ENCODE peak calls at places on chromosomes 13 and 19, in nine cellular contexts. One of them, this sample, is unnamed.

GRCh38 chr13:102708991-102709390 is 14.1 kb upstream of the METTL21C start:
- DNase-seq in endodermal cell: no peak
- DNase-seq in transverse colon: no peak
- DNase-seq in left ventricle myocardium inferior: no peak
- DNase-seq in pancreas: no peak
- DNase-seq in mammary epithelial cell: no peak
- DNase-seq in AG04450: no peak
- DNase-seq in IMR-90: no peak
- DNase-seq in HepG2: no peak
- DNase-seq in this sample: no peak

GRCh38 chr13:43529796-43530195 is 257.0 kb downstream of the ENOX1 start:
- DNase-seq in transverse colon: no peak
- DNase-seq in IMR-90: no peak
- DNase-seq in HepG2: no peak
- DNase-seq in pancreas: no peak
- DNase-seq in mammary epithelial cell: peak; percentile 62
- DNase-seq in endodermal cell: no peak
- DNase-seq in AG04450: no peak
- DNase-seq in left ventricle myocardium inferior: no peak
- DNase-seq in this sample: no peak

GRCh38 chr13:48636550-48636949 is 17.2 kb upstream of the CYSLTR2 start:
- DNase-seq in endodermal cell: no peak
- DNase-seq in transverse colon: no peak
- DNase-seq in mammary epithelial cell: peak; percentile 64
- DNase-seq in AG04450: no peak
- DNase-seq in pancreas: no peak
- DNase-seq in left ventricle myocardium inferior: no peak
- DNase-seq in IMR-90: peak; percentile 31
- DNase-seq in HepG2: no peak
- DNase-seq in this sample: peak; percentile 88

GRCh38 chr19:53545271-53546065 is 7.5 kb downstream of the ZNF331 start:
- DNase-seq in left ventricle myocardium inferior: no peak
- DNase-seq in endodermal cell: peak; percentile 51
- DNase-seq in HepG2: no peak
- DNase-seq in pancreas: no peak
- DNase-seq in AG04450: no peak
- DNase-seq in mammary epithelial cell: no peak
- DNase-seq in transverse colon: no peak
- DNase-seq in IMR-90: peak; percentile 80
- DNase-seq in this sample: peak; percentile 55

GRCh38 chr19:15200575-15201364 is at the start of gene NOTCH3:
- DNase-seq in HepG2: no peak
- DNase-seq in mammary epithelial cell: no peak
- DNase-seq in left ventricle myocardium inferior: no peak
- DNase-seq in IMR-90: no peak
- DNase-seq in pancreas: peak; percentile 27
- DNase-seq in endodermal cell: peak; percentile 82
- DNase-seq in AG04450: no peak
- DNase-seq in transverse colon: no peak
- DNase-seq in this sample: no peak

GRCh38 chr19:55005684-55006488 is 32.2 kb downstream of the GP6 start:
- DNase-seq in IMR-90: no peak
- DNase-seq in left ventricle myocardium inferior: no peak
- DNase-seq in mammary epithelial cell: peak; percentile 87
- DNase-seq in transverse colon: no peak
- DNase-seq in pancreas: peak; percentile 47
- DNase-seq in HepG2: peak; percentile 12
- DNase-seq in endodermal cell: peak; percentile 88
- DNase-seq in AG04450: no peak
- DNase-seq in this sample: peak; percentile 37

GRCh38 chr13:50574731-50575130 is 268.8 kb downstream of the DLEU7 start:
- DNase-seq in IMR-90: no peak
- DNase-seq in mammary epithelial cell: no peak
- DNase-seq in transverse colon: no peak
- DNase-seq in HepG2: no peak
- DNase-seq in left ventricle myocardium inferior: no peak
- DNase-seq in AG04450: no peak
- DNase-seq in endodermal cell: no peak
- DNase-seq in pancreas: no peak
- DNase-seq in this sample: peak; percentile 68

GRCh38 chr13:113452942-113453901 is at the start of gene ADPRHL1:
- DNase-seq in mammary epithelial cell: no peak
- DNase-seq in pancreas: no peak
- DNase-seq in endodermal cell: no peak
- DNase-seq in transverse colon: no peak
- DNase-seq in IMR-90: no peak
- DNase-seq in HepG2: no peak
- DNase-seq in AG04450: no peak
- DNase-seq in left ventricle myocardium inferior: peak; percentile 72
- DNase-seq in this sample: no peak

GRCh38 chr13:30743319-30744055 is 8.1 kb downstream of the ALOX5AP start:
- DNase-seq in transverse colon: peak; percentile 37
- DNase-seq in left ventricle myocardium inferior: no peak
- DNase-seq in mammary epithelial cell: peak; percentile 95
- DNase-seq in endodermal cell: no peak
- DNase-seq in pancreas: no peak
- DNase-seq in IMR-90: peak; percentile 99
- DNase-seq in HepG2: peak; percentile 10
- DNase-seq in AG04450: peak; percentile 93
- DNase-seq in this sample: peak; percentile 99

GRCh38 chr13:43300817-43301216 is 277.4 kb downstream of the DNAJC15 start:
- DNase-seq in endodermal cell: no peak
- DNase-seq in pancreas: no peak
- DNase-seq in mammary epithelial cell: no peak
- DNase-seq in HepG2: no peak
- DNase-seq in IMR-90: peak; percentile 27
- DNase-seq in left ventricle myocardium inferior: no peak
- DNase-seq in transverse colon: no peak
- DNase-seq in AG04450: no peak
- DNase-seq in this sample: no peak

GRCh38 chr19:17117250-17117789 is 41.7 kb downstream of the MYO9B start:
- DNase-seq in endodermal cell: no peak
- DNase-seq in HepG2: no peak
- DNase-seq in mammary epithelial cell: no peak
- DNase-seq in IMR-90: no peak
- DNase-seq in pancreas: no peak
- DNase-seq in AG04450: no peak
- DNase-seq in transverse colon: no peak
- DNase-seq in left ventricle myocardium inferior: no peak
- DNase-seq in this sample: no peak

GRCh38 chr19:58001895-58002369 is 688 bp downstream of the ZNF606 start:
- DNase-seq in left ventricle myocardium inferior: no peak
- DNase-seq in IMR-90: peak; percentile 5
- DNase-seq in AG04450: no peak
- DNase-seq in HepG2: peak; percentile 71
- DNase-seq in pancreas: no peak
- DNase-seq in transverse colon: peak; percentile 13
- DNase-seq in endodermal cell: no peak
- DNase-seq in mammary epithelial cell: no peak
- DNase-seq in this sample: peak; percentile 3

DNA sequence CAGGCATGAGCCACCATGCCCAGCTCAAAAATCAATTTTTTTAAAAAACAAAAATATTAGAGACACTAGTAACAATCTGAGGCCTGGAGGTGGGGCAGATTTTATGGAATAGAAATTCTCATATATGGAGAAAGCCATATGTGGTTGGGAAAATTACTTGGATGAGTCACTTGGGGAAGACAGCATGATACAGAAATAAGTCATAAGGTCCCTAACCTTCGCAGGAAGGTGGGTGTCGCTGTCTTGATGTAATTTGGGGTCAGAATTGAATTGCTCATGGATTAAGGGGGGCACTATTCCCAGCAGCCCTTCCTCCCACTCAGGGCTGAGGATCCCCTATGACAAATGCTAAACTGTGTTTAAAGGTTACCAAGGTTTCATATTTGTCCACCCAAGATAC is 4.9 kb downstream of the RDH8 start:
- DNase-seq in HepG2: no peak
- DNase-seq in IMR-90: peak; percentile 87
- DNase-seq in transverse colon: no peak
- DNase-seq in AG04450: no peak
- DNase-seq in endodermal cell: no peak
- DNase-seq in mammary epithelial cell: peak; percentile 63
- DNase-seq in left ventricle myocardium inferior: no peak
- DNase-seq in pancreas: no peak
- DNase-seq in this sample: no peak
- H3K27me3 ChIP-seq in HepG2: peaks cover 20% of the 10 kb centered on the region
- H3K27me3 ChIP-seq in IMR-90: no peaks in the 10 kb centered on the region
- H3K27me3 ChIP-seq in transverse colon: peaks cover 18% of the 10 kb centered on the region
- H3K27me3 ChIP-seq in AG04450: no peaks in the 10 kb centered on the region
- H3K27me3 ChIP-seq in endodermal cell: peaks cover 10% of the 10 kb centered on the region
- H3K27me3 ChIP-seq in mammary epithelial cell: no peaks in the 10 kb centered on the region
- H3K27me3 ChIP-seq in left ventricle myocardium inferior: peaks cover 69% of the 10 kb centered on the region
- H3K27me3 ChIP-seq in pancreas: no peaks in the 10 kb centered on the region
- H3K27me3 ChIP-seq in this sample: no peaks in the 10 kb centered on the region

GRCh38 chr13:80436571-80437169 is 95.7 kb upstream of the SPRY2 start:
- DNase-seq in transverse colon: no peak
- DNase-seq in endodermal cell: no peak
- DNase-seq in pancreas: no peak
- DNase-seq in AG04450: no peak
- DNase-seq in mammary epithelial cell: no peak
- DNase-seq in HepG2: no peak
- DNase-seq in left ventricle myocardium inferior: no peak
- DNase-seq in IMR-90: no peak
- DNase-seq in this sample: no peak

GRCh38 chr13:80438521-80438920 is 97.6 kb upstream of the SPRY2 start:
- DNase-seq in left ventricle myocardium inferior: no peak
- DNase-seq in AG04450: no peak
- DNase-seq in mammary epithelial cell: no peak
- DNase-seq in IMR-90: no peak
- DNase-seq in HepG2: no peak
- DNase-seq in pancreas: no peak
- DNase-seq in transverse colon: no peak
- DNase-seq in endodermal cell: no peak
- DNase-seq in this sample: no peak

GRCh38 chr13:80441968-80442367 is 101.0 kb upstream of the SPRY2 start:
- DNase-seq in left ventricle myocardium inferior: no peak
- DNase-seq in transverse colon: no peak
- DNase-seq in AG04450: no peak
- DNase-seq in IMR-90: no peak
- DNase-seq in endodermal cell: no peak
- DNase-seq in pancreas: no peak
- DNase-seq in HepG2: no peak
- DNase-seq in mammary epithelial cell: no peak
- DNase-seq in this sample: no peak

GRCh38 chr13:80442613-80443012 is 101.7 kb upstream of the SPRY2 start:
- DNase-seq in left ventricle myocardium inferior: no peak
- DNase-seq in transverse colon: no peak
- DNase-seq in pancreas: no peak
- DNase-seq in mammary epithelial cell: no peak
- DNase-seq in IMR-90: no peak
- DNase-seq in endodermal cell: no peak
- DNase-seq in AG04450: no peak
- DNase-seq in HepG2: no peak
- DNase-seq in this sample: no peak

DNA sequence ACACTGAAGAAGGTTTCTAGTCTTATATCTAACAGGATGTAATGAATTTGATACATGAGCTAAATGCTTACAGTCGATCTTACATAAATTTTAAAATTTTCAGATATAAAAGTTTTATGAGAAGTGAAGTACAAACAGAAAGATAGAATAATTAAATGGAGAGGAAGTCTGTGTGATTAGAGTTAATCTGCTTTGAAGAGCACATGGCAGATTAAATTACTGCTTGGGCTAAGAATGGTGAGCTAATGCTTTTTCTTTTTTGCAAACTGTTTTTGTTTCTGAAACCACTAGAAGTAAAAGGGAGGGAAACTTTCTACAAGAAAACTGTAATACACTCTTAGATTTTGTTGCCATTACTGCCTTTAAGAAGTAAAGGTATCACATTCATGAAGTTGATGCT is 96.3 kb upstream of the SPRY2 start:
- DNase-seq in transverse colon: no peak
- DNase-seq in HepG2: no peak
- DNase-seq in mammary epithelial cell: no peak
- DNase-seq in endodermal cell: no peak
- DNase-seq in left ventricle myocardium inferior: no peak
- DNase-seq in pancreas: no peak
- DNase-seq in AG04450: no peak
- DNase-seq in IMR-90: no peak
- DNase-seq in this sample: no peak
- TF ChIP-seq CTCF in transverse colon: no peak
- TF ChIP-seq CTCF in HepG2: no peak
- TF ChIP-seq CTCF in mammary epithelial cell: no peak
- TF ChIP-seq CTCF in endodermal cell: no peak
- TF ChIP-seq CTCF in left ventricle myocardium inferior: no peak
- TF ChIP-seq CTCF in pancreas: no peak
- TF ChIP-seq CTCF in AG04450: no peak
- TF ChIP-seq CTCF in IMR-90: no peak
- TF ChIP-seq CTCF in this sample: no peak

GRCh38 chr13:25752957-25753540 is 298.8 kb downstream of the SHISA2 start:
- DNase-seq in AG04450: peak; percentile 18
- DNase-seq in HepG2: no peak
- DNase-seq in mammary epithelial cell: peak; percentile 74
- DNase-seq in pancreas: peak; percentile 17
- DNase-seq in transverse colon: peak; percentile 35
- DNase-seq in endodermal cell: no peak
- DNase-seq in left ventricle myocardium inferior: peak; percentile 44
- DNase-seq in IMR-90: peak; percentile 36
- DNase-seq in this sample: peak; percentile 87
- H3K4me3 ChIP-seq in AG04450: no peak overlapping the region
- H3K4me3 ChIP-seq in HepG2: no peak overlapping the region
- H3K4me3 ChIP-seq in mammary epithelial cell: no peak overlapping the region
- H3K4me3 ChIP-seq in pancreas: no peak overlapping the region
- H3K4me3 ChIP-seq in transverse colon: no peak overlapping the region
- H3K4me3 ChIP-seq in endodermal cell: no peak overlapping the region
- H3K4me3 ChIP-seq in left ventricle myocardium inferior: no peak overlapping the region
- H3K4me3 ChIP-seq in IMR-90: no peak overlapping the region
- H3K4me3 ChIP-seq in this sample: no peak overlapping the region

DNA sequence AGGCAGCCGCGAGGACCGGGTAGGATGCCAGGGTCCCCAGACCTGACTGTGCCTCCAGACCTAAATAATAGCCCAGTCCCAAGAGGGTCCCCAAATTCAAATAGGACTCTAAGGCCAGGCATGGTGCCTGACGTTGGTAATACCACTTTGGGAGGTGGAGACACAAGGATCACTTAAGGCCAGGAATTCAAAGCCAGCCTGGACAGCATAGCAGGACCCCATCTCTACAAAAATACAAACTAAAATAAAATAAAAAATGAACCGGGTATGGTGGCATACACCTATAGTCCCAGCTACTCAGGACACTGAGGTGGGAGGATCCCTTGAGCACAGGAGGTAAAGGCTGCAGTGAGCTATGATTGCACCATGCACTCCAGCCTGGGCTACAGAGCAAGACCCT is 5.4 kb upstream of the APLP1 start:
- DNase-seq in AG04450: no peak
- DNase-seq in left ventricle myocardium inferior: no peak
- DNase-seq in IMR-90: no peak
- DNase-seq in pancreas: no peak
- DNase-seq in mammary epithelial cell: no peak
- DNase-seq in HepG2: no peak
- DNase-seq in transverse colon: no peak
- DNase-seq in endodermal cell: no peak
- DNase-seq in this sample: no peak
- H3K27me3 ChIP-seq in AG04450: peaks cover 66% of the 10 kb centered on the region
- H3K27me3 ChIP-seq in left ventricle myocardium inferior: peaks cover 96% of the 10 kb centered on the region
- H3K27me3 ChIP-seq in IMR-90: peaks cover 59% of the 10 kb centered on the region
- H3K27me3 ChIP-seq in pancreas: no peaks in the 10 kb centered on the region
- H3K27me3 ChIP-seq in mammary epithelial cell: peaks cover 2% of the 10 kb centered on the region
- H3K27me3 ChIP-seq in HepG2: peaks cover 19% of the 10 kb centered on the region
- H3K27me3 ChIP-seq in transverse colon: peaks cover 77% of the 10 kb centered on the region
- H3K27me3 ChIP-seq in endodermal cell: peaks cover 93% of the 10 kb centered on the region
- H3K27me3 ChIP-seq in this sample: peaks cover 25% of the 10 kb centered on the region